ENCODE peak calls at places on chromosomes 13 and 19, in five cellular contexts. G is stimulated activated CD4-positive, alpha-beta T cell treated with anti-CD3 and anti-CD28 coated beads, Interleukin-1b, Interleukin-23, amount 100 ng/mL, for 48 hours; U is renal cortical epithelial cell; K is M059J; S is hepatic stellate cell. N is an unnamed sample.

GRCh38 chr19:7851623-7852500 is 21.8 kb downstream of the EVI5L start:
- DNase-seq in G (no peak), K (no peak), U (no peak), S (no peak), N (no peak)

GRCh38 chr13:114090476-114090875 is 41.9 kb downstream of the RASA3 start:
- DNase-seq in S (no peak), G (no peak), U (no peak), K (no peak), N (no peak)

GRCh38 chr19:13961826-13962737 is 9.8 kb downstream of the DCAF15 start:
- DNase-seq in K (no peak), S (no peak), U (no peak), G (no peak), N (no peak)

GRCh38 chr13:91398413-91399188 is at the start of gene GPC5:
- DNase-seq in S (peak), K (peak), U (peak), G (peak), N (peak)

GRCh38 chr13:113822266-113822665 is 41.6 kb downstream of the GAS6 start:
- DNase-seq in G (no peak), K (no peak), U (no peak), S (no peak), N (no peak)

GRCh38 chr19:41376241-41376997 is at the start of gene TMEM91:
- DNase-seq in K (no peak), G (no peak), S (no peak), U (peak), N (peak)

GRCh38 chr13:27008733-27009132 is 162.9 kb downstream of the USP12 start:
- DNase-seq in G (no peak), U (no peak), S (no peak), K (no peak), N (no peak)

GRCh38 chr13:72139192-72139591 is 272.2 kb upstream of the DACH1 start:
- DNase-seq in U (no peak), G (no peak), S (no peak), K (no peak), N (no peak)

GRCh38 chr19:42301646-42302204 is at the start of gene PRR19:
- DNase-seq in U (no peak), K (no peak), G (no peak), S (no peak), N (no peak)

GRCh38 chr13:34156841-34157365 is 339.0 kb downstream of the RFC3 start:
- DNase-seq in S (peak), U (peak), K (peak), G (peak), N (peak)

GRCh38 chr13:54775501-54776191 is 1747.0 kb downstream of the OLFM4 start:
- DNase-seq in G (no peak), S (no peak), K (no peak), U (no peak), N (no peak)

GRCh38 chr13:52353116-52353718 is 52.8 kb downstream of the THSD1 start:
- DNase-seq in S (peak), G (no peak), U (no peak), K (peak), N (peak)

GRCh38 chr19:3387645-3388589 is 21.5 kb downstream of the NFIC start:
- DNase-seq in G (no peak), U (peak), K (peak), S (no peak), N (peak)

GRCh38 chr19:32240316-32240715 is 105.1 kb upstream of the ZNF507 start:
- DNase-seq in K (no peak), U (no peak), S (no peak), G (no peak), N (no peak)

GRCh38 chr13:75016225-75016624 is 465.7 kb downstream of the TBC1D4 start:
- DNase-seq in S (no peak), U (no peak), K (peak), G (no peak), N (no peak)

GRCh38 chr13:72696590-72696989 is 30.8 kb downstream of the MZT1 start:
- DNase-seq in S (no peak), G (no peak), U (peak), K (peak), N (no peak)

GRCh38 chr19:3547301-3547731 is 8.3 kb downstream of the TEKTIP1 start:
- DNase-seq in S (peak), G (peak), U (no peak), K (no peak), N (no peak)

GRCh38 chr19:2474232-2475017 is 1.5 kb upstream of the GADD45B start:
- DNase-seq in U (peak), S (peak), G (peak), K (peak), N (peak)

GRCh38 chr19:47377208-47377701 is 28.1 kb downstream of the DHX34 start:
- DNase-seq in S (no peak), U (no peak), G (no peak), K (no peak), N (no peak)

GRCh38 chr13:113816925-113817859 is 46.7 kb downstream of the GAS6 start:
- DNase-seq in K (peak), G (peak), U (peak), S (peak), N (peak)

GRCh38 chr13:75365724-75366173 is 116.2 kb downstream of the TBC1D4 start:
- DNase-seq in K (peak), U (peak), S (peak), G (peak), N (peak)